ENCODE peak calls at places on chromosomes 3 and 15, in four cellular contexts. C, G, M and I are unnamed samples.

GRCh38 chr3:4988815-4989648 is 9.8 kb downstream of the BHLHE40 start:
- DNase-seq in C (no peak), G (no peak), M (no peak), I (no peak)

GRCh38 chr3:110859340-110859739 is 212.3 kb upstream of the NECTIN3 start:
- DNase-seq in C (no peak), G (no peak), M (no peak), I (peak; percentile 29)

GRCh38 chr3:5084224-5084623 is 37.9 kb upstream of the ARL8B start:
- DNase-seq in C (no peak), G (no peak), M (peak; percentile 56), I (no peak)

GRCh38 chr3:191143224-191143623 is 55.8 kb upstream of the OSTN start:
- DNase-seq in C (no peak), G (no peak), M (no peak), I (no peak)

GRCh38 chr3:168117059-168117458 is 21.3 kb upstream of the GOLIM4 start:
- DNase-seq in C (peak; percentile 47), G (no peak), M (no peak), I (peak; percentile 91)

GRCh38 chr15:101437209-101437608 is 52.3 kb downstream of the PCSK6 start:
- DNase-seq in C (no peak), G (no peak), M (no peak), I (no peak)

GRCh38 chr15:57570994-57571393 is 20.7 kb upstream of the MYZAP start:
- DNase-seq in C (no peak), G (no peak), M (no peak), I (no peak)

GRCh38 chr15:85124173-85124572 is 142.5 kb downstream of the PDE8A start:
- DNase-seq in C (no peak), G (no peak), M (no peak), I (no peak)

GRCh38 chr15:61030451-61030850 is 198.7 kb downstream of the RORA start:
- DNase-seq in C (no peak), G (no peak), M (no peak), I (no peak)

GRCh38 chr15:92425578-92426225 is 32.0 kb downstream of the ST8SIA2 start:
- DNase-seq in C (no peak), G (peak; percentile 49), M (no peak), I (no peak)